ENCODE peak calls at places on chromosomes 3 and 15, in six cellular contexts. D, I, R, T, Q and K are unnamed samples.

GRCh38 chr3:69209413-69209812 is 87.0 kb upstream of the LMOD3 start:
- DNase-seq in D (no peak), I (no peak), R (no peak), T (no peak), Q (no peak), K (no peak)

GRCh38 chr3:141875893-141876380 is 506 bp upstream of the ATP1B3 start:
- DNase-seq in D (no peak), I (peak), R (peak), T (peak), Q (peak), K (peak)

GRCh38 chr15:31977812-31978662 is 52.3 kb upstream of the CHRNA7 start:
- DNase-seq in D (peak), I (peak), R (peak), T (peak), Q (peak), K (peak)

GRCh38 chr3:39716849-39717248 is 92.6 kb upstream of the MYRIP start:
- DNase-seq in D (no peak), I (no peak), R (no peak), T (no peak), Q (no peak), K (no peak)

GRCh38 chr3:115800489-115801080 is 177.3 kb downstream of the GAP43 start:
- DNase-seq in D (no peak), I (no peak), R (no peak), T (no peak), Q (no peak), K (no peak)

GRCh38 chr15:74337146-74337545 is 30.3 kb downstream of the CYP11A1 start:
- DNase-seq in D (no peak), I (peak), R (no peak), T (no peak), Q (no peak), K (no peak)

GRCh38 chr3:46612324-46612723 is at the start of gene FAM240A:
- DNase-seq in D (no peak), I (no peak), R (no peak), T (no peak), Q (no peak), K (no peak)

GRCh38 chr3:32709346-32709745 is 24.4 kb downstream of the CNOT10 start:
- DNase-seq in D (no peak), I (no peak), R (no peak), T (no peak), Q (no peak), K (no peak)

GRCh38 chr3:129347446-129347845 is 68.8 kb downstream of the HMCES start:
- DNase-seq in D (no peak), I (no peak), R (no peak), T (no peak), Q (no peak), K (no peak)

GRCh38 chr15:63490345-63491034 is 13.9 kb upstream of the USP3 start:
- DNase-seq in D (no peak), I (no peak), R (no peak), T (no peak), Q (peak), K (no peak)

GRCh38 chr15:88730751-88731150 is 72.5 kb upstream of the ACAN start:
- DNase-seq in D (no peak), I (no peak), R (no peak), T (no peak), Q (no peak), K (no peak)

GRCh38 chr3:123759311-123759710 is 124.8 kb downstream of the MYLK start:
- DNase-seq in D (no peak), I (no peak), R (no peak), T (no peak), Q (peak), K (no peak)

GRCh38 chr3:18510947-18511346 is 85.8 kb upstream of the SATB1 start:
- DNase-seq in D (no peak), I (no peak), R (no peak), T (no peak), Q (no peak), K (no peak)

GRCh38 chr3:129650256-129650872 is 43.9 kb upstream of the PLXND1 start:
- DNase-seq in D (peak), I (peak), R (peak), T (peak), Q (peak), K (peak)

GRCh38 chr3:18556503-18556902 is 131.4 kb upstream of the SATB1 start:
- DNase-seq in D (no peak), I (no peak), R (no peak), T (no peak), Q (no peak), K (no peak)

GRCh38 chr15:57526615-57527014 is 65.1 kb upstream of the MYZAP start:
- DNase-seq in D (no peak), I (no peak), R (no peak), T (no peak), Q (no peak), K (no peak)

GRCh38 chr3:112615942-112616731 is 24.8 kb downstream of the CCDC80 start:
- DNase-seq in D (no peak), I (no peak), R (no peak), T (no peak), Q (no peak), K (no peak)

GRCh38 chr15:64038878-64039277 is 7.4 kb downstream of the DAPK2 start:
- DNase-seq in D (no peak), I (no peak), R (no peak), T (no peak), Q (no peak), K (no peak)

GRCh38 chr3:11604139-11604895 is 39.4 kb downstream of the VGLL4 start:
- DNase-seq in D (no peak), I (no peak), R (no peak), T (no peak), Q (no peak), K (no peak)

GRCh38 chr15:90583471-90584252 is 53.9 kb downstream of the CRTC3 start:
- DNase-seq in D (no peak), I (no peak), R (no peak), T (peak), Q (no peak), K (peak)

GRCh38 chr3:59180006-59180405 is 130.2 kb upstream of the CFAP20DC start:
- DNase-seq in D (no peak), I (no peak), R (no peak), T (no peak), Q (no peak), K (no peak)

GRCh38 chr3:187360523-187361060 is 7.6 kb upstream of the RTP4 start:
- DNase-seq in D (no peak), I (no peak), R (no peak), T (no peak), Q (no peak), K (no peak)

GRCh38 chr15:65828566-65828965 is 36.5 kb upstream of the DENND4A start:
- DNase-seq in D (no peak), I (no peak), R (peak), T (no peak), Q (no peak), K (no peak)

GRCh38 chr3:33940736-33941135 is 142.3 kb downstream of the PDCD6IP start:
- DNase-seq in D (no peak), I (no peak), R (no peak), T (no peak), Q (no peak), K (no peak)

GRCh38 chr15:90029024-90029423 is 27.9 kb downstream of the ZNF710 start:
- DNase-seq in D (no peak), I (no peak), R (no peak), T (no peak), Q (no peak), K (no peak)

GRCh38 chr3:112818289-112818688 is 28.4 kb downstream of the CD200R1L start:
- DNase-seq in D (no peak), I (no peak), R (no peak), T (no peak), Q (no peak), K (no peak)

GRCh38 chr3:14203521-14204079 is 25.0 kb downstream of the LSM3 start:
- DNase-seq in D (peak), I (no peak), R (peak), T (peak), Q (peak), K (peak)

GRCh38 chr3:48428088-48428862 is 1.6 kb downstream of the PLXNB1 start:
- DNase-seq in D (no peak), I (peak), R (no peak), T (peak), Q (peak), K (peak)

GRCh38 chr3:174023445-174023844 is 625.9 kb downstream of the NLGN1 start:
- DNase-seq in D (no peak), I (no peak), R (no peak), T (no peak), Q (peak), K (no peak)

GRCh38 chr3:197237897-197238296 is 60.5 kb downstream of the DLG1 start:
- DNase-seq in D (no peak), I (no peak), R (no peak), T (no peak), Q (no peak), K (no peak)

GRCh38 chr3:193134895-193135294 is 106.1 kb upstream of the PLAAT1 start:
- DNase-seq in D (no peak), I (no peak), R (no peak), T (no peak), Q (no peak), K (no peak)

GRCh38 chr3:175274056-175274455 is 414.9 kb downstream of the NAALADL2 start:
- DNase-seq in D (peak), I (no peak), R (no peak), T (no peak), Q (peak), K (no peak)

GRCh38 chr3:107992976-107993684 is 97.7 kb downstream of the CD47 start:
- DNase-seq in D (no peak), I (no peak), R (no peak), T (no peak), Q (no peak), K (no peak)

GRCh38 chr15:77542491-77543001 is 90.2 kb downstream of the LINGO1 start:
- DNase-seq in D (no peak), I (peak), R (no peak), T (peak), Q (no peak), K (no peak)

GRCh38 chr3:171407746-171408145 is 52.5 kb downstream of the TNIK start:
- DNase-seq in D (no peak), I (no peak), R (no peak), T (no peak), Q (no peak), K (no peak)

GRCh38 chr15:34851751-34852150 is 56.4 kb upstream of the ACTC1 start:
- DNase-seq in D (no peak), I (no peak), R (no peak), T (no peak), Q (no peak), K (no peak)

GRCh38 chr3:192923731-192924130 is 6.1 kb upstream of the MB21D2 start:
- DNase-seq in D (no peak), I (no peak), R (no peak), T (no peak), Q (no peak), K (no peak)

GRCh38 chr15:52019394-52020252 is 604 bp downstream of the MAPK6 start:
- DNase-seq in D (peak), I (peak), R (peak), T (peak), Q (peak), K (peak)

GRCh38 chr3:59581000-59581399 is 531.2 kb upstream of the CFAP20DC start:
- DNase-seq in D (no peak), I (no peak), R (no peak), T (no peak), Q (no peak), K (no peak)

GRCh38 chr3:169478566-169479313 is 184.8 kb downstream of the MECOM start:
- DNase-seq in D (no peak), I (no peak), R (no peak), T (no peak), Q (no peak), K (no peak)